ENCODE peak calls at places on chromosomes 7 and 10, in six cellular contexts. N is GM12878, Y is breast epithelium, V is transverse colon, F is HCT116, G is endothelial cell of umbilical vein. Z is an unnamed sample. For H3K4me1, the result is how much of the 10 kb centered on the place peaks cover.

GRCh38 chr7:31054608-31055273 is 2.6 kb downstream of the ADCYAP1R1 start:
- DNase-seq in G (no peak), N (no peak), Y (no peak), V (no peak), F (no peak), Z (no peak)

GRCh38 chr10:92241158-92241500 is 49.7 kb downstream of the CPEB3 start:
- DNase-seq in G (no peak), V (peak), N (no peak), Y (no peak), F (no peak), Z (no peak)

GRCh38 chr10:35949820-35950219 is 307.7 kb upstream of the FZD8 start:
- DNase-seq in V (no peak), G (no peak), N (no peak), F (no peak), Y (no peak), Z (no peak)

GRCh38 chr10:93913706-93914105 is 19.9 kb downstream of the SLC35G1 start:
- DNase-seq in N (no peak), V (no peak), G (no peak), Y (no peak), F (no peak), Z (no peak)

GRCh38 chr7:92768501-92769360 is 67.6 kb downstream of the CDK6 start:
- DNase-seq in V (no peak), N (peak), G (no peak), F (no peak), Y (no peak), Z (no peak)

GRCh38 chr10:61390841-61391240 is 62.3 kb downstream of the TMEM26 start:
- DNase-seq in N (peak), Y (no peak), V (no peak), F (no peak), G (no peak), Z (no peak)

GRCh38 chr7:94050046-94050445 is 45.9 kb upstream of the BET1 start:
- DNase-seq in G (no peak), F (no peak), V (peak), Y (peak), N (peak), Z (no peak)

GRCh38 chr10:112821042-112821441 is 129.0 kb upstream of the TCF7L2 start:
- DNase-seq in V (no peak), G (no peak), Y (no peak), N (no peak), F (no peak), Z (peak)

GRCh38 chr7:24905996-24906770 is 73.8 kb downstream of the OSBPL3 start:
- DNase-seq in Y (no peak), V (no peak), G (no peak), F (peak), N (no peak), Z (no peak)

GRCh38 chr10:29841724-29842649 is 207.2 kb upstream of the SVIL start:
- DNase-seq in V (peak), N (no peak), F (no peak), Y (peak), G (peak), Z (no peak)

GRCh38 chr10:86349940-86350630 is 16.5 kb downstream of the GRID1 start:
- DNase-seq in Y (no peak), N (no peak), F (no peak), G (no peak), V (no peak), Z (no peak)

GRCh38 chr10:71657604-71658348 is 61.8 kb downstream of the C10orf105 start:
- DNase-seq in N (no peak), F (no peak), V (no peak), G (no peak), Y (no peak), Z (no peak)

GRCh38 chr7:73470208-73470607 is 36.6 kb downstream of the FZD9 start:
- DNase-seq in G (no peak), F (no peak), N (no peak), V (no peak), Y (no peak), Z (no peak)

GRCh38 chr10:132098539-132099421 is 33.0 kb downstream of the JAKMIP3 start:
- DNase-seq in N (no peak), F (no peak), Y (no peak), G (no peak), V (no peak), Z (no peak)

GRCh38 chr10:52332815-52333214 is 18.7 kb downstream of the DKK1 start:
- DNase-seq in F (no peak), V (no peak), N (no peak), G (peak), Y (no peak), Z (no peak)

GRCh38 chr10:52337225-52337624 is 23.1 kb downstream of the DKK1 start:
- DNase-seq in N (no peak), V (no peak), F (no peak), Y (no peak), G (no peak), Z (no peak)

GRCh38 chr10:52331759-52332364 is 17.8 kb downstream of the DKK1 start:
- DNase-seq in G (no peak), N (no peak), Y (no peak), V (no peak), F (no peak), Z (no peak)

GRCh38 chr10:52334595-52334994 is 20.5 kb downstream of the DKK1 start:
- DNase-seq in Y (no peak), F (no peak), N (no peak), V (no peak), G (peak), Z (no peak)

DNA sequence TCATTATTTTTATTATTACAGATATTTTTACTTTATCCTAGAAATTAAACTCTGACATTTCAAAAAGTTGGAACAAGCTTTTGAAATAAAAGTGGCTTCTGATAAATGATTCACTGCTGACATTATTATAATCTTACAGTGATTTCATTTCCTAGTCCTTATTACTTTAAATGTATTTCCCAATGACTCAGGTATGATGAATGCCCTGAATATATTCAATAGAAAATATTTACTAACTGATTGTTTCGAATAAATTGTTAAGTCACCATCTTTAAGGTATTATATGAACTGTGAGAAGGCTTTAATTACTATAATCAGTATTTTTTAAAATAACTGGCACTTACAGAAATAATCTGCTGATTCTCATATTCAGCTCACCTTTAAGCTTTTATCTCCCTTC is 21.6 kb downstream of the DKK1 start:
- DNase-seq in F (no peak), Y (no peak), V (no peak), G (peak), N (no peak), Z (no peak)
- H3K4me1 ChIP-seq in F (under half), Y (under half), V (under half), G (half or more), N (under half), Z (under half)

DNA sequence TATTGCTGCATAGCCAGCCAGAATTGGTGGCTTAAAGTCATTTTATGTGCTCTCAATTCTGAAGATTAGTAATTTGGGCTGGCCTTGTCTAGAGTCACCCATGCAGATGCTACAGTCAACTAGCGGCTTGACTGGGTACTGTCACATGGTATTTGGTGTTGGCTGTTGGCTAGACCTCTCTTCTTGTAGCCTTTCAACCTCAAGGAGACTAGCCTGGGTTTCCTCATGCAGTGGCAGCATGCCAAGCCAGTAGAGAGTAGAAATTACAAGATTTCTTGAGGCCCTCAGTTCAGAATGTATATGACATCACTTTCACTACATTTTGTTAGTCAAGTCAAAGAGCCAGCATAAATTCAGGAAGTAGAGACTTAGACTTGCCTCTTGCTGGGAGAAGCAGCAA is 3.7 kb upstream of the ZNF800 start:
- DNase-seq in V (no peak), N (no peak), G (no peak), F (no peak), Y (no peak), Z (no peak)
- TF ChIP-seq POLR2AphosphoS5 in V (no peak), N (no peak), G (no peak), F (no peak), Y (no peak), Z (no peak)

GRCh38 chr7:140421521-140421920 is 17.7 kb downstream of the RAB19 start:
- DNase-seq in N (no peak), F (no peak), V (no peak), G (no peak), Y (no peak), Z (no peak)
- H3K27ac ChIP-seq in N (no peak), F (no peak), V (no peak), G (no peak), Y (no peak), Z (no peak)

GRCh38 chr10:79081353-79082034 is 12.7 kb downstream of the ZMIZ1 start:
- DNase-seq in Y (no peak), G (no peak), F (no peak), N (no peak), V (no peak), Z (no peak)

GRCh38 chr10:79084012-79084971 is 15.5 kb downstream of the ZMIZ1 start:
- DNase-seq in N (no peak), V (peak), F (no peak), Y (peak), G (peak), Z (peak)

GRCh38 chr10:79082035-79082373 is 13.2 kb downstream of the ZMIZ1 start:
- DNase-seq in N (no peak), G (no peak), Y (no peak), F (no peak), V (no peak), Z (no peak)

GRCh38 chr10:79084972-79085597 is 16.3 kb downstream of the ZMIZ1 start:
- DNase-seq in F (no peak), Y (no peak), N (no peak), V (no peak), G (no peak), Z (no peak)

GRCh38 chr10:79082631-79083581 is 14.1 kb downstream of the ZMIZ1 start:
- DNase-seq in G (peak), F (no peak), V (no peak), Y (no peak), N (no peak), Z (no peak)
- H3K4me1 ChIP-seq in G (under half), F (half or more), V (half or more), Y (half or more), N (under half), Z (half or more)

GRCh38 chr7:99076615-99077014 is 67.3 kb downstream of the SMURF1 start:
- DNase-seq in F (no peak), G (no peak), Y (no peak), V (no peak), N (no peak), Z (no peak)

GRCh38 chr7:99080679-99081078 is 63.2 kb downstream of the SMURF1 start:
- DNase-seq in Y (no peak), N (no peak), F (no peak), V (no peak), G (peak), Z (no peak)

GRCh38 chr7:99078416-99078815 is 65.5 kb downstream of the SMURF1 start:
- DNase-seq in F (no peak), V (no peak), G (no peak), Y (no peak), N (no peak), Z (no peak)

GRCh38 chr7:99081209-99081608 is 62.7 kb downstream of the SMURF1 start:
- DNase-seq in Y (no peak), F (no peak), N (no peak), G (no peak), V (no peak), Z (no peak)

GRCh38 chr7:99079104-99079503 is 64.8 kb downstream of the SMURF1 start:
- DNase-seq in Y (no peak), V (peak), G (no peak), F (no peak), N (no peak), Z (no peak)
- TF ChIP-seq POLR2AphosphoS5 in Y (no peak), V (no peak), G (no peak), F (no peak), N (no peak), Z (no peak)

DNA sequence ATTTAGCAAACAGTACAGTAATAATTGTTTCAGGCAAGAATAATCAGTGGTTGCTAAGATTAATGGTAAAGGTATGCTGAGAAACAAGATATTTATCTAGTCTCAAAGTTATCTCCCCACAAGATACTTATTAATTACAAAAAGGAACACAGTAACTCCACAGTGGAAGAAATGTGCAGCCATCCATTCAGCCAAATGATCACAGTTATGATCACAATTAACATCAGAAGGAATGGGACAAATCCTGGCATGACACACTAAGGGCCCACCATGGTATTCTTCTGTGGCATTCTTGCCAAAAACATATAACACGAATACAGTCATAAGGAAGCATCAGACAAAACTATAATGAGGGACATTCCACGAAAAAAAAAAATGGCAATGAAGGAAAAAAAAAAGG is 21.0 kb downstream of the NUDCD3 start:
- DNase-seq in G (no peak), V (no peak), Y (no peak), F (no peak), N (no peak), Z (no peak)
- H3K27ac ChIP-seq in G (no peak), V (no peak), Y (no peak), F (no peak), N (no peak), Z (no peak)

GRCh38 chr10:28043941-28044340 is 45.1 kb upstream of the ODAD2 start:
- DNase-seq in G (no peak), F (no peak), Y (no peak), V (no peak), N (no peak), Z (no peak)
- H3K4me1 ChIP-seq in G (under half), F (under half), Y (under half), V (under half), N (under half), Z (under half)

DNA sequence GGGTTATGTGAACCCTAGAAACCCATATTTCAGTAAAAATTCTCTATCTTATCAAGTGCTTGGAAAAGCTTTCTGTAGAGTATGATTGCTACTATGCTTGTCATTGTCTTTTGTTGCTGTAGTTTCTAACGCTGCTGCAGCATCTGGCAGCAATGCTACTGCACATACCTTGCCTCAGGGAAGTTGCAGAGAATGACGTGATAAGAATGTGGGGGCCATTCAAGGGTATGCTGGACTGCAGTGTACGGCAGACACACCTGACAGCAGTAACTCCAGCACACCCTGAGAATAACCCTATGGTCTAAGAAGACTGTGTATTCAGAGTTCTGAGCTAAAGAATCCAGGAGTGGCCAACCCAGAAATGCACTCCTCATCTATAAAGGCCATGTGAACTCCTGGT is 20.5 kb downstream of the TRIM4 start:
- DNase-seq in G (no peak), Y (peak), V (no peak), N (no peak), F (no peak), Z (no peak)
- TF ChIP-seq POLR2AphosphoS5 in G (no peak), Y (no peak), V (no peak), N (no peak), F (no peak), Z (no peak)

GRCh38 chr7:116588641-116589594 is 64.1 kb downstream of the CAV1 start:
- DNase-seq in F (peak), G (peak), V (no peak), N (no peak), Y (no peak), Z (no peak)
- H3K27ac ChIP-seq in F (peak), G (peak), V (peak), N (no peak), Y (peak), Z (no peak)